ENCODE peak calls at places on chromosomes 2 and 18, in four cellular contexts. E is cardiac muscle cell, Y is occipital lobe, O is upper lobe of right lung. S is an unnamed sample.

GRCh38 chr2:221895366-221896121 is 323.4 kb upstream of the EPHA4 start:
- DNase-seq in O (no peak), E (no peak), Y (peak; percentile 67), S (no peak)

GRCh38 chr2:217314021-217314460 is 454.2 kb upstream of the TNP1 start:
- DNase-seq in E (no peak), Y (no peak), O (no peak), S (peak; percentile 32)

GRCh38 chr2:71544919-71545571 is 91.7 kb downstream of the DYSF start:
- DNase-seq in Y (no peak), O (peak; percentile 56), E (no peak), S (no peak)

GRCh38 chr2:121485039-121485438 is 45.6 kb upstream of the RNU4ATAC start:
- DNase-seq in O (no peak), E (no peak), Y (no peak), S (no peak)

GRCh38 chr2:158998486-158999248 is 30.2 kb downstream of the TANC1 start:
- DNase-seq in E (no peak), Y (peak; percentile 22), O (no peak), S (peak; percentile 10)

GRCh38 chr2:117763806-117764205 is 50.7 kb upstream of the DDX18 start:
- DNase-seq in O (no peak), E (no peak), Y (no peak), S (no peak)

GRCh38 chr2:11681722-11682589 is 12.0 kb upstream of the NTSR2 start:
- DNase-seq in E (peak; percentile 54), O (no peak), Y (no peak), S (peak; percentile 76)

GRCh38 chr2:159075726-159076125 is 107.3 kb downstream of the TANC1 start:
- DNase-seq in O (no peak), E (no peak), Y (no peak), S (no peak)

GRCh38 chr2:118841828-118842461 is 5.5 kb downstream of the EN1 start:
- DNase-seq in Y (no peak), E (no peak), O (no peak), S (peak; percentile 43)

GRCh38 chr2:170122883-170123547 is 54.9 kb upstream of the MYO3B start:
- DNase-seq in E (no peak), Y (no peak), O (no peak), S (no peak)

GRCh38 chr2:128308284-128308731 is 10.4 kb downstream of the HS6ST1 start:
- DNase-seq in O (peak; percentile 66), E (no peak), Y (no peak), S (peak; percentile 1)

GRCh38 chr2:102424754-102425153 is 1.8 kb downstream of the IL18RAP start:
- DNase-seq in Y (no peak), O (no peak), E (no peak), S (no peak)

GRCh38 chr2:106098081-106098480 is 96.0 kb downstream of the UXS1 start:
- DNase-seq in Y (no peak), E (peak; percentile 31), O (no peak), S (peak; percentile 19)

GRCh38 chr2:239306274-239307220 is 94.3 kb downstream of the HDAC4 start:
- DNase-seq in Y (no peak), O (no peak), E (no peak), S (no peak)

GRCh38 chr2:74530239-74531161 is 767 bp downstream of the HTRA2 start:
- DNase-seq in E (peak; percentile 44), Y (peak; percentile 20), O (peak; percentile 77), S (peak; percentile 55)

GRCh38 chr2:10019174-10019971 is 24.0 kb upstream of the KLF11 start:
- DNase-seq in O (peak; percentile 65), E (no peak), Y (no peak), S (no peak)

GRCh38 chr2:41965886-41966285 is 81.9 kb upstream of the PKDCC start:
- DNase-seq in O (no peak), Y (no peak), E (no peak), S (no peak)

GRCh38 chr2:237456200-237456731 is 30.8 kb upstream of the MLPH start:
- DNase-seq in E (no peak), O (peak; percentile 58), Y (no peak), S (no peak)

GRCh38 chr2:174605687-174606086 is 8.1 kb upstream of the WIPF1 start:
- DNase-seq in O (no peak), E (no peak), Y (no peak), S (no peak)

GRCh38 chr18:75135158-75135725 is 73.7 kb downstream of the PTGR3 start:
- DNase-seq in E (no peak), Y (no peak), O (no peak), S (no peak)

GRCh38 chr2:137799599-137799998 is 164.7 kb upstream of the HNMT start:
- DNase-seq in E (no peak), O (no peak), Y (no peak), S (no peak)

GRCh38 chr18:72783517-72783916 is 84.3 kb downstream of the NETO1 start:
- DNase-seq in O (no peak), E (no peak), Y (no peak), S (no peak)

GRCh38 chr2:85264471-85264870 is 63.3 kb downstream of the TGOLN2 start:
- DNase-seq in Y (no peak), O (no peak), E (peak; percentile 41), S (no peak)